ENCODE peak calls at places on chromosomes 11 and 22, in six cellular contexts. E is epithelial cell of esophagus, M is astrocyte of the cerebellum, P is hepatocyte, D is Kasumi-1, L is KBM-7. T is an unnamed sample.

GRCh38 chr11:78798567-78799170 is 224.0 kb upstream of the NARS2 start:
- DNase-seq in L (peak), D (peak), P (peak), E (peak), M (peak), T (no peak)

GRCh38 chr11:118484405-118484804 is 42.9 kb upstream of the TTC36 start:
- DNase-seq in E (no peak), P (no peak), L (no peak), M (no peak), D (no peak), T (no peak)

GRCh38 chr22:30922151-30922611 is 46.4 kb downstream of the MORC2 start:
- DNase-seq in P (no peak), L (no peak), M (no peak), D (peak), E (peak), T (peak)

GRCh38 chr11:121453589-121454299 is 977 bp upstream of the SORL1-AS1 start:
- DNase-seq in P (no peak), D (no peak), E (no peak), L (no peak), M (no peak), T (no peak)

GRCh38 chr11:86931965-86932332 is 23.2 kb downstream of the FZD4 start:
- DNase-seq in D (no peak), L (no peak), E (peak), M (no peak), P (no peak), T (no peak)

GRCh38 chr11:72519220-72519881 is 85.0 kb upstream of the CLPB start:
- DNase-seq in L (no peak), E (no peak), P (no peak), M (no peak), D (no peak), T (no peak)

GRCh38 chr11:62217191-62217748 is 8.8 kb downstream of the SCGB2A1 start:
- DNase-seq in L (peak), M (peak), E (peak), P (peak), D (peak), T (no peak)

GRCh38 chr22:35839811-35840739 is 122.4 kb downstream of the APOL5 start:
- DNase-seq in P (peak), M (peak), L (peak), E (peak), D (no peak), T (peak)

GRCh38 chr22:21761994-21762680 is 26.5 kb upstream of the YPEL1 start:
- DNase-seq in M (no peak), E (no peak), P (no peak), L (no peak), D (no peak), T (no peak)

GRCh38 chr11:121953122-121953521 is 162.9 kb downstream of the BLID start:
- DNase-seq in E (no peak), L (no peak), P (no peak), M (no peak), D (no peak), T (no peak)

GRCh38 chr11:121895919-121896318 is 220.1 kb downstream of the BLID start:
- DNase-seq in E (peak), D (no peak), L (no peak), P (no peak), M (no peak), T (no peak)

GRCh38 chr11:57641011-57641410 is 8.7 kb downstream of the YPEL4 start:
- DNase-seq in D (peak), L (no peak), M (no peak), E (no peak), P (peak), T (no peak)

T was measured in type B pancreatic cell.